ENCODE peak calls at places on chromosomes 3 and 15, in six cellular contexts. Z, G, F, M, E and A are unnamed samples.

GRCh38 chr15:90761629-90762028 is 44.5 kb downstream of the BLM start:
- DNase-seq in M (no peak), G (no peak), E (no peak), Z (no peak), F (no peak), A (no peak)

GRCh38 chr3:177640319-177640997 is 443.2 kb upstream of the TBL1XR1 start:
- DNase-seq in G (no peak), Z (peak), M (no peak), E (no peak), F (no peak), A (no peak)

GRCh38 chr15:51076898-51077564 is 17.7 kb downstream of the TNFAIP8L3 start:
- DNase-seq in Z (no peak), F (no peak), E (peak), M (peak), G (peak), A (no peak)

GRCh38 chr3:17632401-17633100 is 109.9 kb downstream of the TBC1D5 start:
- DNase-seq in M (peak), F (no peak), Z (peak), G (no peak), E (no peak), A (no peak)

GRCh38 chr3:72282918-72283317 is 498.0 kb upstream of the PROK2 start:
- DNase-seq in F (no peak), E (no peak), Z (no peak), M (no peak), G (no peak), A (no peak)

GRCh38 chr15:93131485-93132075 is 42.6 kb upstream of the RGMA start:
- DNase-seq in F (no peak), M (no peak), E (no peak), G (no peak), Z (no peak), A (no peak)

GRCh38 chr3:20015525-20015924 is 3.5 kb upstream of the PP2D1 start:
- DNase-seq in G (no peak), F (no peak), E (no peak), M (no peak), Z (no peak), A (no peak)

GRCh38 chr15:63986751-63987341 is 59.4 kb downstream of the DAPK2 start:
- DNase-seq in E (peak), G (no peak), M (no peak), F (no peak), Z (no peak), A (no peak)

GRCh38 chr3:49903451-49904424 is at the start of gene MST1R:
- DNase-seq in M (no peak), F (no peak), G (peak), E (peak), Z (peak), A (peak)